ENCODE peak calls at places on chromosomes 12 and 14, in four cellular contexts. One of them, this sample, is unnamed. For H3K4me1, the result is how much of the 10 kb centered on the place peaks cover.

GRCh38 chr14:89551432-89551831 is 134.4 kb upstream of the FOXN3 start:
- DNase-seq in A549: no peak
- DNase-seq in testis: peak
- DNase-seq in Caco-2: no peak
- DNase-seq in this sample: no peak

GRCh38 chr12:6772331-6772695 is at the start of gene LAG3:
- DNase-seq in A549: no peak
- DNase-seq in testis: peak
- DNase-seq in Caco-2: no peak
- DNase-seq in this sample: no peak

GRCh38 chr14:63203618-63204406 is 431 bp upstream of the RHOJ start:
- DNase-seq in testis: peak
- DNase-seq in Caco-2: peak
- DNase-seq in A549: peak
- DNase-seq in this sample: no peak

GRCh38 chr12:49803693-49804450 is 24.3 kb downstream of the NCKAP5L start:
- DNase-seq in Caco-2: no peak
- DNase-seq in testis: no peak
- DNase-seq in A549: no peak
- DNase-seq in this sample: no peak

GRCh38 chr12:119006749-119007148 is 25.4 kb downstream of the SRRM4 start:
- DNase-seq in A549: no peak
- DNase-seq in Caco-2: no peak
- DNase-seq in testis: no peak
- DNase-seq in this sample: no peak

GRCh38 chr14:101604935-101605767 is 43.9 kb downstream of the DIO3 start:
- DNase-seq in A549: no peak
- DNase-seq in Caco-2: no peak
- DNase-seq in testis: no peak
- DNase-seq in this sample: no peak

GRCh38 chr12:119642986-119643385 is 24.9 kb upstream of the PRKAB1 start:
- DNase-seq in A549: no peak
- DNase-seq in testis: peak
- DNase-seq in Caco-2: no peak
- DNase-seq in this sample: no peak

GRCh38 chr12:4974217-4974616 is 64.5 kb downstream of the KCNA1 start:
- DNase-seq in A549: no peak
- DNase-seq in Caco-2: no peak
- DNase-seq in testis: no peak
- DNase-seq in this sample: no peak

GRCh38 chr12:77231548-77231947 is 166.2 kb upstream of the E2F7 start:
- DNase-seq in Caco-2: no peak
- DNase-seq in A549: no peak
- DNase-seq in testis: peak
- DNase-seq in this sample: no peak

GRCh38 chr14:51889851-51890250 is 29.4 kb downstream of the GNG2 start:
- DNase-seq in A549: no peak
- DNase-seq in Caco-2: no peak
- DNase-seq in testis: no peak
- DNase-seq in this sample: no peak

GRCh38 chr12:79435742-79436141 is 255.0 kb downstream of the PAWR start:
- DNase-seq in A549: no peak
- DNase-seq in testis: no peak
- DNase-seq in Caco-2: no peak
- DNase-seq in this sample: no peak

GRCh38 chr14:69614592-69614991 is 3.2 kb downstream of the SUSD6 start:
- DNase-seq in Caco-2: no peak
- DNase-seq in testis: peak
- DNase-seq in A549: no peak
- DNase-seq in this sample: no peak

GRCh38 chr12:2958432-2959193 is 584 bp upstream of the TEAD4 start:
- DNase-seq in A549: peak
- DNase-seq in testis: no peak
- DNase-seq in Caco-2: peak
- DNase-seq in this sample: no peak

GRCh38 chr14:64705406-64706118 is 1.3 kb downstream of the PLEKHG3 start:
- DNase-seq in A549: no peak
- DNase-seq in testis: peak
- DNase-seq in Caco-2: no peak
- DNase-seq in this sample: no peak

GRCh38 chr12:92938018-92938417 is 8.9 kb upstream of the EEA1 start:
- DNase-seq in A549: no peak
- DNase-seq in Caco-2: no peak
- DNase-seq in testis: no peak
- DNase-seq in this sample: no peak

GRCh38 chr12:22728989-22729388 is 104.0 kb downstream of the ETNK1 start:
- DNase-seq in Caco-2: no peak
- DNase-seq in testis: no peak
- DNase-seq in A549: no peak
- DNase-seq in this sample: no peak

GRCh38 chr14:63616015-63616414 is 25.7 kb downstream of the WDR89 start:
- DNase-seq in A549: no peak
- DNase-seq in Caco-2: no peak
- DNase-seq in testis: no peak
- DNase-seq in this sample: no peak

GRCh38 chr12:70267550-70267949 is 24.3 kb downstream of the CNOT2 start:
- DNase-seq in testis: no peak
- DNase-seq in A549: peak
- DNase-seq in Caco-2: no peak
- DNase-seq in this sample: no peak

GRCh38 chr12:51450333-51450732 is 25.7 kb downstream of the SLC4A8 start:
- DNase-seq in Caco-2: no peak
- DNase-seq in testis: no peak
- DNase-seq in A549: no peak
- DNase-seq in this sample: no peak

GRCh38 chr14:46250113-46250703 is 401.4 kb downstream of the RPL10L start:
- DNase-seq in testis: no peak
- DNase-seq in Caco-2: peak
- DNase-seq in A549: peak
- DNase-seq in this sample: no peak

GRCh38 chr12:65556676-65557424 is 267.4 kb upstream of the HMGA2 start:
- DNase-seq in testis: peak
- DNase-seq in Caco-2: peak
- DNase-seq in A549: peak
- DNase-seq in this sample: no peak

GRCh38 chr14:24928501-24928900 is 121.4 kb downstream of the STXBP6 start:
- DNase-seq in A549: no peak
- DNase-seq in testis: no peak
- DNase-seq in Caco-2: no peak
- DNase-seq in this sample: no peak

GRCh38 chr12:129241852-129242251 is 388.6 kb downstream of the GLT1D1 start:
- DNase-seq in Caco-2: no peak
- DNase-seq in A549: no peak
- DNase-seq in testis: no peak
- DNase-seq in this sample: no peak

GRCh38 chr12:75998292-75999063 is 33.1 kb downstream of the PHLDA1 start:
- DNase-seq in testis: no peak
- DNase-seq in Caco-2: no peak
- DNase-seq in A549: no peak
- DNase-seq in this sample: no peak

GRCh38 chr12:65642006-65642695 is 182.1 kb upstream of the HMGA2 start:
- DNase-seq in Caco-2: no peak
- DNase-seq in testis: no peak
- DNase-seq in A549: no peak
- DNase-seq in this sample: no peak

GRCh38 chr14:56280843-56281242 is 162.6 kb downstream of the PELI2 start:
- DNase-seq in Caco-2: no peak
- DNase-seq in A549: no peak
- DNase-seq in testis: no peak
- DNase-seq in this sample: no peak

GRCh38 chr12:122943196-122943595 is 23.1 kb downstream of the ABCB9 start:
- DNase-seq in A549: no peak
- DNase-seq in Caco-2: no peak
- DNase-seq in testis: no peak
- DNase-seq in this sample: no peak

GRCh38 chr14:100569734-100570251 is 17.4 kb downstream of the BEGAIN start:
- DNase-seq in testis: no peak
- DNase-seq in Caco-2: no peak
- DNase-seq in A549: no peak
- DNase-seq in this sample: no peak

GRCh38 chr14:105197274-105197673 is 16.2 kb upstream of the NUDT14 start:
- DNase-seq in testis: no peak
- DNase-seq in A549: peak
- DNase-seq in Caco-2: no peak
- DNase-seq in this sample: no peak

GRCh38 chr12:20154060-20154459 is 214.3 kb upstream of the PDE3A start:
- DNase-seq in A549: no peak
- DNase-seq in testis: no peak
- DNase-seq in Caco-2: no peak
- DNase-seq in this sample: no peak

DNA sequence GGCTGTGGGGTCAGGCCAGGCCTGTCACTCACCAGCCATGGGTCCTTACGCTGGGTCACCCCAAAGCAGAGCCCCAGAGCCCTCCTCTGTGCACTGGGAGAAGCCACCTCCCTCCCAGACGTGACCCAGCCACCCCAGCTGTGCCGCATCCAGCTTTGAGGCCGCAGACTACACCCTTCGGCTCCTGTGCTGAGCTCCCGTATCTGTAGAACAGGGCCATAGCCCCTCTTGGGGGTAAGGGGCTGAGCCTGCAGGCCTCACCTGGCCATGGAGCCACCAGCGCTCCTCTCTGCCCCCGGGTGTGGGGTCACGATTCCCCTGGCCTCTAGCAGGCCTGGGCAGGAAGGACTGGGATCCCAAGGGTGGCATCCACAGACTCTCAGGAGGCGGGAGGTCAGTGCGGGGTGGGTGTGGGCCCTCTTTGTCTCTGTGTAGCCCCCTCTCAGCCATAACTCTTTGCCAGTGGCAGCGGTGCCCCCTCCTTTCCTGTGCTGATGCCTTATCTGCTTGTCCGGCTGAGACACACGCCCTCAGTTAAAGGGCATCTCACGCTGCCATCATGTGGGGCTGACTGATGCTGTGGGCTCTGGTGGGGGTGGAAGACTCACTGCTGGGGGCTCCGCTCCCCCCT is 16.3 kb downstream of the ASPG start:
- DNase-seq in testis: no peak
- DNase-seq in A549: no peak
- DNase-seq in Caco-2: no peak
- DNase-seq in this sample: no peak
- H3K4me1 ChIP-seq in testis: under half
- H3K4me1 ChIP-seq in A549: under half
- H3K4me1 ChIP-seq in Caco-2: under half
- H3K4me1 ChIP-seq in this sample: under half

GRCh38 chr12:46557539-46558373 is 185.2 kb upstream of the SLC38A2 start:
- DNase-seq in Caco-2: no peak
- DNase-seq in testis: no peak
- DNase-seq in A549: no peak
- DNase-seq in this sample: no peak

GRCh38 chr12:46554461-46554860 is 181.9 kb upstream of the SLC38A2 start:
- DNase-seq in testis: no peak
- DNase-seq in Caco-2: no peak
- DNase-seq in A549: no peak
- DNase-seq in this sample: no peak

GRCh38 chr12:46555379-46555778 is 182.8 kb upstream of the SLC38A2 start:
- DNase-seq in A549: no peak
- DNase-seq in Caco-2: no peak
- DNase-seq in testis: no peak
- DNase-seq in this sample: no peak

GRCh38 chr12:46556820-46557524 is 184.4 kb upstream of the SLC38A2 start:
- DNase-seq in A549: peak
- DNase-seq in Caco-2: no peak
- DNase-seq in testis: no peak
- DNase-seq in this sample: no peak

DNA sequence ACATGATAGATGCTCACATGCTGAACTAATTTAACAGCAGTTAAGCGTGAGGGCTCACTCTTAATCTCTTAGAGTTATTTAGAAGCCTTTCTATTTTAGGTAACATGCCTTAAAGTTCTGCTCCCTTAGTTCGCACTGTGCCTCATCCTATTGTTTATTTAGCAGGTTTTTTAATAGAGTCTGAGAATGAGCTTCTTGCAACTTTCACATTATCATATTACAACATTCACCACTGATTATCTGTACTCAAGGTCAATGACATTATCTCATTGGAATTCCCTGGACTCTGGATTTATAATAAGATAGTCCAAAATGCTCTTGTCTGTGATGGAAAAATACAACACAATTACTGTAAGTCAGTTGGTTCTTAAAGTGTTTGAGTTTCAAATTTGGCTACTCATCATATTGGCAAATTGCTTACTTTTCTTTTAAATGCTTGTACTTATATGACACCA is 183.6 kb upstream of the SLC38A2 start:
- DNase-seq in Caco-2: no peak
- DNase-seq in testis: no peak
- DNase-seq in A549: peak
- DNase-seq in this sample: no peak
- H3K4me1 ChIP-seq in Caco-2: under half
- H3K4me1 ChIP-seq in testis: under half
- H3K4me1 ChIP-seq in A549: half or more
- H3K4me1 ChIP-seq in this sample: under half

GRCh38 chr12:52900166-52900895 is 4.5 kb downstream of the KRT8 start:
- DNase-seq in A549: no peak
- DNase-seq in Caco-2: no peak
- DNase-seq in testis: no peak
- DNase-seq in this sample: no peak
- H3K4me1 ChIP-seq in A549: half or more
- H3K4me1 ChIP-seq in Caco-2: half or more
- H3K4me1 ChIP-seq in testis: under half
- H3K4me1 ChIP-seq in this sample: under half

GRCh38 chr12:39440781-39441180 is 2.1 kb downstream of the KIF21A start:
- DNase-seq in Caco-2: no peak
- DNase-seq in A549: peak
- DNase-seq in testis: peak
- DNase-seq in this sample: no peak
- H3K4me1 ChIP-seq in Caco-2: under half
- H3K4me1 ChIP-seq in A549: under half
- H3K4me1 ChIP-seq in testis: under half
- H3K4me1 ChIP-seq in this sample: under half

GRCh38 chr12:124416516-124417395 is 121.9 kb downstream of the RFLNA start:
- DNase-seq in A549: no peak
- DNase-seq in Caco-2: no peak
- DNase-seq in testis: no peak
- DNase-seq in this sample: no peak
- H3K4me1 ChIP-seq in A549: under half
- H3K4me1 ChIP-seq in Caco-2: under half
- H3K4me1 ChIP-seq in testis: under half
- H3K4me1 ChIP-seq in this sample: under half

DNA sequence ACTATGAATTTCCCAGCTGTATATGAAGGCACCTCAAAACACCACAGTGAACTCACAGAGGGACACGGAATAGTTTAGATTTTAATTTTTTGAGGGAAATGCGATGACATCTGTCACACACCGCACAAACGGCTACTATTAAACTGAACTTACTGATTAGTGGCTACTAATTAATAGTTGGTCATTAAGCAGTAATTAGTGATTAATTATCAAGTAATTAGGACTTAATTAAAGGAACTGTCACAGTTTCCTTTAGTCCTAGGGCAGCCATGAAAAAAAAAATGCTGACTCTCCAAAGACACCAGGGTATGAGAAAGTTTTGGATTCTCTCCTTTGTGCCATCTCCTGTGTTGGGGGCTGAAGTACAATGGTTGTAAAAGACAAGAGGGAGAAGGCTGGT is 2.9 kb downstream of the OAS1 start:
- DNase-seq in testis: no peak
- DNase-seq in A549: no peak
- DNase-seq in Caco-2: no peak
- DNase-seq in this sample: no peak
- H3K4me1 ChIP-seq in testis: under half
- H3K4me1 ChIP-seq in A549: under half
- H3K4me1 ChIP-seq in Caco-2: under half
- H3K4me1 ChIP-seq in this sample: under half

GRCh38 chr14:49971156-49972141 is 78.6 kb downstream of the ARF6 start:
- DNase-seq in Caco-2: no peak
- DNase-seq in testis: no peak
- DNase-seq in A549: no peak
- DNase-seq in this sample: no peak
- H3K4me1 ChIP-seq in Caco-2: half or more
- H3K4me1 ChIP-seq in testis: half or more
- H3K4me1 ChIP-seq in A549: half or more
- H3K4me1 ChIP-seq in this sample: under half